ENCODE peak calls at places on chromosomes 16 and 17, in nine cellular contexts. P, S, C, G, Y, X, Z, J and I are unnamed samples.

GRCh38 chr16:68873635-68874471 is 30.5 kb downstream of the TANGO6 start:
- DNase-seq in Z (no peak), P (no peak), C (no peak), J (no peak), Y (no peak), X (no peak), S (no peak), G (no peak), I (no peak)

GRCh38 chr17:48569676-48570324 is 8.3 kb downstream of the HOXB4 start:
- DNase-seq in X (no peak), P (no peak), G (no peak), Y (no peak), J (no peak), S (no peak), C (no peak), Z (no peak), I (no peak)

GRCh38 chr17:73476890-73477350 is 165.1 kb upstream of the CDC42EP4 start:
- DNase-seq in Z (no peak), G (peak; percentile 39), X (no peak), Y (no peak), P (peak; percentile 31), S (no peak), C (no peak), J (no peak), I (no peak)

GRCh38 chr16:88045820-88046303 is 94.6 kb downstream of the BANP start:
- DNase-seq in X (no peak), Y (no peak), G (no peak), Z (no peak), P (no peak), J (no peak), C (no peak), S (no peak), I (no peak)

GRCh38 chr17:80805032-80805751 is 186.4 kb upstream of the CHMP6 start:
- DNase-seq in G (peak; percentile 15), P (no peak), C (no peak), Y (no peak), X (no peak), S (no peak), J (no peak), Z (no peak), I (no peak)

GRCh38 chr17:58096892-58097291 is 13.7 kb downstream of the DYNLL2 start:
- DNase-seq in C (no peak), S (no peak), Z (peak; percentile 54), G (no peak), P (no peak), X (peak; percentile 16), J (no peak), Y (no peak), I (no peak)

GRCh38 chr17:79838541-79839274 is 532 bp downstream of the CBX4 start:
- DNase-seq in X (peak; percentile 52), S (no peak), Z (peak; percentile 90), C (peak; percentile 60), Y (no peak), P (no peak), J (no peak), G (peak; percentile 67), I (no peak)

GRCh38 chr17:38554430-38555350 is 51.1 kb downstream of the SRCIN1 start:
- DNase-seq in J (no peak), Z (no peak), Y (peak; percentile 77), C (no peak), S (no peak), G (peak; percentile 44), P (peak; percentile 73), X (no peak), I (no peak)

GRCh38 chr17:72715906-72716572 is 376.4 kb downstream of the SLC39A11 start:
- DNase-seq in G (no peak), C (peak; percentile 94), P (no peak), J (no peak), X (peak; percentile 89), S (peak; percentile 84), Z (no peak), Y (peak; percentile 71), I (peak; percentile 100)

GRCh38 chr16:67021321-67021720 is 7.6 kb upstream of the CBFB start:
- DNase-seq in X (no peak), S (no peak), J (peak; percentile 49), Y (no peak), P (no peak), C (no peak), G (no peak), Z (no peak), I (no peak)

GRCh38 chr17:59649886-59650285 is 30.2 kb downstream of the CLTC start:
- DNase-seq in C (no peak), J (no peak), G (no peak), X (no peak), Z (no peak), Y (no peak), S (no peak), P (no peak), I (no peak)

GRCh38 chr16:66265556-66266133 is 100.8 kb upstream of the CDH5 start:
- DNase-seq in Y (peak; percentile 13), Z (no peak), J (peak; percentile 56), G (no peak), X (no peak), P (no peak), S (no peak), C (no peak), I (no peak)

GRCh38 chr16:84009282-84009681 is 33.3 kb downstream of the SLC38A8 start:
- DNase-seq in Y (no peak), P (no peak), S (no peak), X (no peak), C (no peak), J (no peak), G (no peak), Z (no peak), I (no peak)

GRCh38 chr17:41464682-41465081 is 2.5 kb downstream of the KRT32 start:
- DNase-seq in C (peak; percentile 50), G (no peak), J (no peak), S (peak; percentile 74), X (peak; percentile 90), Z (no peak), Y (peak; percentile 88), P (no peak), I (peak; percentile 79)

GRCh38 chr17:67435122-67435521 is 58.0 kb downstream of the PITPNC1 start:
- DNase-seq in P (no peak), Z (no peak), S (no peak), G (no peak), J (no peak), C (no peak), Y (no peak), X (no peak), I (no peak)

GRCh38 chr16:1781254-1781653 is 1.1 kb downstream of the SPSB3 start:
- DNase-seq in J (no peak), Y (no peak), S (no peak), P (no peak), X (no peak), Z (no peak), G (no peak), C (no peak), I (no peak)